ENCODE peak calls at places on chromosomes 11 and 22, in eight cellular contexts. A is T-helper 9 cell; V is HL-60; W is Jurkat, Clone E6-1; C is NK-92 treated with Interleukin-12 subunit alpha and Interleukin-12 subunit beta, amount 100 ng/mL, for 24 hours; U is HuH-7.5; B is GM13977; S is NCI-H1105. P is an unnamed sample.

GRCh38 chr22:50218153-50218995 is 17.6 kb downstream of the SELENOO start:
- DNase-seq in A (no peak), V (no peak), W (no peak), C (no peak), U (no peak), B (no peak), S (no peak), P (no peak)

GRCh38 chr22:35301370-35301874 is 1.7 kb downstream of the TOM1 start:
- DNase-seq in A (no peak), V (peak; percentile 99), W (no peak), C (no peak), U (peak; percentile 81), B (no peak), S (no peak), P (no peak)

GRCh38 chr11:88337342-88338222 is at the start of gene CTSC:
- DNase-seq in A (peak; percentile 84), V (peak; percentile 81), W (peak; percentile 90), C (peak; percentile 98), U (peak; percentile 61), B (peak; percentile 83), S (peak; percentile 86), P (peak; percentile 65)

GRCh38 chr11:102637731-102638130 is 12.6 kb upstream of the MMP20 start:
- DNase-seq in A (no peak), V (peak; percentile 27), W (no peak), C (no peak), U (no peak), B (no peak), S (no peak), P (no peak)

GRCh38 chr11:47136327-47136726 is 40.4 kb downstream of the ARFGAP2 start:
- DNase-seq in A (no peak), V (no peak), W (no peak), C (no peak), U (no peak), B (no peak), S (no peak), P (no peak)

GRCh38 chr11:65625628-65626342 is 10.2 kb downstream of the PCNX3 start:
- DNase-seq in A (peak; percentile 50), V (no peak), W (no peak), C (no peak), U (no peak), B (peak; percentile 73), S (no peak), P (no peak)

GRCh38 chr11:1127664-1128162 is 30.0 kb upstream of the MUC5AC start:
- DNase-seq in A (no peak), V (no peak), W (no peak), C (no peak), U (no peak), B (peak; percentile 23), S (no peak), P (no peak)

GRCh38 chr11:69700278-69701140 is 3.3 kb downstream of the FGF19 start:
- DNase-seq in A (no peak), V (no peak), W (no peak), C (no peak), U (peak; percentile 100), B (no peak), S (peak; percentile 40), P (no peak)

GRCh38 chr11:58652726-58653280 is 30.3 kb downstream of the CNTF start:
- DNase-seq in A (no peak), V (no peak), W (no peak), C (no peak), U (no peak), B (no peak), S (no peak), P (no peak)

GRCh38 chr11:110524227-110524626 is 94.5 kb downstream of the FDX1 start:
- DNase-seq in A (no peak), V (no peak), W (no peak), C (no peak), U (no peak), B (no peak), S (no peak), P (no peak)

GRCh38 chr22:43451651-43452050 is 39.8 kb downstream of the MPPED1 start:
- DNase-seq in A (no peak), V (no peak), W (no peak), C (no peak), U (no peak), B (no peak), S (no peak), P (no peak)

GRCh38 chr22:24592144-24592845 is 578 bp downstream of the LRRC75B start:
- DNase-seq in A (no peak), V (no peak), W (no peak), C (no peak), U (peak; percentile 32), B (no peak), S (no peak), P (no peak)

P was measured in esophagus squamous epithelium.